ENCODE peak calls at places on chromosomes 3 and 15, in four cellular contexts. R, H, F and N are unnamed samples.

GRCh38 chr15:63369766-63370165 is 11.9 kb downstream of the CA12 start:
- DNase-seq in F (no peak), H (no peak), R (no peak), N (no peak)

GRCh38 chr15:73856458-73857192 is 16.7 kb upstream of the TBC1D21 start:
- DNase-seq in H (peak; percentile 27), R (no peak), F (no peak), N (no peak)

GRCh38 chr3:195072916-195073564 is 197.9 kb downstream of the XXYLT1 start:
- DNase-seq in F (no peak), R (no peak), H (no peak), N (no peak)

GRCh38 chr15:37223089-37223488 is 122.7 kb upstream of the MEIS2 start:
- DNase-seq in H (no peak), R (no peak), F (no peak), N (no peak)

GRCh38 chr15:29097168-29097567 is 172.5 kb downstream of the NSMCE3 start:
- DNase-seq in F (no peak), H (no peak), R (no peak), N (no peak)

GRCh38 chr15:71800835-71801745 is 9.3 kb upstream of the NR2E3 start:
- DNase-seq in F (peak; percentile 57), H (peak; percentile 72), R (no peak), N (peak; percentile 46)

GRCh38 chr15:45198337-45199135 is 10.8 kb upstream of the SHF start:
- DNase-seq in H (peak; percentile 74), F (peak; percentile 94), R (peak; percentile 98), N (peak; percentile 90)

GRCh38 chr15:55337160-55337559 is 18.1 kb downstream of the PIGB start:
- DNase-seq in H (no peak), F (no peak), R (no peak), N (no peak)

GRCh38 chr3:183244981-183245476 is 8.0 kb upstream of the B3GNT5 start:
- DNase-seq in H (no peak), R (no peak), F (no peak), N (no peak)

GRCh38 chr3:37324752-37325407 is 150.5 kb upstream of the LRRFIP2 start:
- DNase-seq in R (no peak), H (no peak), F (no peak), N (no peak)

GRCh38 chr3:48406443-48407431 is 23.1 kb downstream of the PLXNB1 start:
- DNase-seq in H (peak; percentile 9), F (no peak), R (no peak), N (no peak)

GRCh38 chr15:35624881-35625280 is 78.9 kb upstream of the DPH6 start:
- DNase-seq in F (no peak), R (no peak), H (no peak), N (no peak)

GRCh38 chr3:185215873-185216586 is 37.8 kb downstream of the EHHADH start:
- DNase-seq in R (no peak), H (peak; percentile 22), F (peak; percentile 32), N (no peak)

GRCh38 chr3:46862689-46863020 is 589 bp downstream of the MYL3 start:
- DNase-seq in H (no peak), F (no peak), R (no peak), N (no peak)

GRCh38 chr15:96264801-96265515 is 65.5 kb upstream of the NR2F2 start:
- DNase-seq in R (no peak), H (no peak), F (peak; percentile 59), N (no peak)

GRCh38 chr3:98732239-98733054 is 30.7 kb upstream of the ST3GAL6 start:
- DNase-seq in R (no peak), H (peak; percentile 79), F (no peak), N (peak; percentile 65)

GRCh38 chr3:9946112-9947024 is 5.8 kb downstream of the PRRT3 start:
- DNase-seq in R (no peak), F (no peak), H (peak; percentile 89), N (peak; percentile 86)

GRCh38 chr3:33001889-33002288 is 50.4 kb downstream of the CCR4 start:
- DNase-seq in F (no peak), R (no peak), H (no peak), N (no peak)

GRCh38 chr3:177193706-177194268 is 3.5 kb downstream of the TBL1XR1 start:
- DNase-seq in R (no peak), H (no peak), F (no peak), N (no peak)

GRCh38 chr3:188362405-188362831 is 208.5 kb downstream of the LPP start:
- DNase-seq in H (no peak), F (no peak), R (no peak), N (no peak)

GRCh38 chr15:48250640-48251076 is 44.6 kb downstream of the SLC12A1 start:
- DNase-seq in F (peak; percentile 49), H (peak; percentile 58), R (peak; percentile 17), N (peak; percentile 28)

GRCh38 chr15:54502416-54503075 is 524.3 kb downstream of the UNC13C start:
- DNase-seq in R (no peak), H (no peak), F (no peak), N (no peak)

GRCh38 chr3:140035856-140036255 is 100.9 kb downstream of the CLSTN2 start:
- DNase-seq in H (no peak), R (no peak), F (no peak), N (no peak)

GRCh38 chr3:189355481-189356201 is 183.9 kb downstream of the TPRG1 start:
- DNase-seq in H (no peak), F (no peak), R (no peak), N (no peak)

DNA sequence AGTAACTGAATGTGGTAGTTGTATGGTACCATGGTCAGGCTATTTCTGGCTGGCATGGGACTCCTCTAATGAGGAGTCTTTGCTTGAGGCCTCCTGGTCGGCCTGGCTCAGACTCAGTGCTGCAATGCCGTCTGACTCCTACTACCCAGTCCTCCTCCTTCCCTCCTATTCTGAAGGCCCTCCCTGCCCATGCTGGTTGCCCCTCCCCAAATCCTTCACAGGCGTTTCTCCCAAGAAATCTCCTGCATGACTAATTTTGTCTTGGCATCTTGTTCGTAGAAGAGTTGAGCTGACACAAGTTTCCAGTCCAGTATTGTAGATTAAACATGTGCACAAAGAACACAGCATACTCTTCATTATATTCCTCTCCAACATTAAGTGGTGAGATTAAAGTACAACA is 115.5 kb downstream of the NFKBIZ start:
- DNase-seq in F (no peak), R (no peak), H (no peak), N (peak; percentile 15)
- TF ChIP-seq USF1 in F (no peak), R (no peak), H (no peak), N (no peak)

GRCh38 chr3:73513260-73513659 is 111.5 kb downstream of the PDZRN3 start:
- DNase-seq in H (no peak), F (no peak), R (no peak), N (no peak)
- TF ChIP-seq USF1 in H (no peak), F (no peak), R (no peak), N (no peak)

GRCh38 chr3:126748701-126749546 is 44.9 kb downstream of the CHCHD6 start:
- DNase-seq in H (peak; percentile 75), F (no peak), R (no peak), N (no peak)

GRCh38 chr3:126745760-126746394 is 41.8 kb downstream of the CHCHD6 start:
- DNase-seq in R (no peak), H (no peak), F (no peak), N (no peak)

GRCh38 chr3:126743781-126744180 is 39.7 kb downstream of the CHCHD6 start:
- DNase-seq in R (no peak), F (no peak), H (no peak), N (no peak)

GRCh38 chr3:126747768-126748167 is 43.7 kb downstream of the CHCHD6 start:
- DNase-seq in H (no peak), F (no peak), R (no peak), N (no peak)

DNA sequence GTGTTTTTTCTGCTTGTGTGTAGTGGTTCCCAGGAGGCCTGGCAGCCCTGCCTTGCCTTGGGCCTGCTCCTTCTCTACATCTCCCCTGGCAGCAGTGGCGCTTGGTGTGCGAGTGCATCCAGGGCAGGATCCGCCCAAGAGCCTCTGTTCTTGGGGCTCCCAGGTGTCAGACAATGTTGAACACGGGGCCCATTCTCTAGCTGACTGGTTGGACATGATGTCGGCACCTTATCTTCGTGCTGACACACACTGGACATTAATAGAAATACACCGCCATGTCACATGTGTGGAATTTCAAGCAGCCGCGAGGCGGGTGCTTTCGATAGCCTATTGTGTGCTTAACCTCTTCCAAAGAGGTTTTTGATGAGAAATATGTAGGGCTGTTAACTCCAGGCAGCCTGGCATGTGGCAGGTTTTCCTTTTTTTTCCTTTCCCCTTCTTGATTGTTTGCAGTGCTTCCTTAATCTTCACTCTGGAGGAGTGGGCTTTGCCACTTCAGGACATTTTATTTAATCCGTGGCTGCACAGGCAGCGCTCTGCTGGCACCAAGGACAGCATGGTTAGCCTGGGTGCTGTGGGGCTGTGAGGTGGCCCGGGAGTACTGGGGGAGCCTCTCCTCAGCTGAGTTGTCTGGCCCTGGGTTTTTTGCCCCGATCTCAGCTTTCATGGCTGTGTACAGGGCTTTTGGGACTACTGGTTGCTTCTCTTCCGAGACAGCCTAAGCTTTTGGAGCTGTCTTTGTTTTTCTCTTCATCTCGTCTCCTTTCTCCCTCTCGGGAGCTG is 42.5 kb downstream of the CHCHD6 start:
- DNase-seq in F (peak; percentile 64), R (no peak), H (peak; percentile 43), N (no peak)
- TF ChIP-seq USF1 in F (no peak), R (no peak), H (no peak), N (no peak)

GRCh38 chr3:115602194-115602593 is 21.1 kb upstream of the GAP43 start:
- DNase-seq in F (no peak), H (no peak), R (no peak), N (no peak)

GRCh38 chr3:115595611-115596010 is 27.7 kb upstream of the GAP43 start:
- DNase-seq in R (no peak), H (no peak), F (peak; percentile 1), N (no peak)

DNA sequence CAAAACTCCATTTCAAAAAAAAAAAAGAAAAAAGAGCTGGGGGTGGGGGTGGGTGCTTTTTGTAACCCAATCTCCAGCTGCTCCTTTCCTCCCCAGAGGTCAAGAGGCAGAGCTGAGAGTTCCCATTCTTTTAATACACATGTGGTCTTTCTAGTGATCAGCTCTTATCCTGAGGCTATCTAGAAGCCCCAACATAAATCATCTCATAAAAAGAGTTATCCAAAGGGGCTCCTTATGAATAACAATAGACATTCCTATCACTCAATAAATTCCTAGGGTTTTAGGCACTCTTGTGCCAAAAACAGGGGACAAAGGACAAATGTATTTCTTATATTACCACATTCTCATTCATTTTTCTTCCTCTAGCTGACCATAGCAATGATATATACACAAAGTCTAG is 25.1 kb upstream of the GAP43 start:
- DNase-seq in F (no peak), H (no peak), R (no peak), N (no peak)
- TF ChIP-seq USF1 in F (no peak), H (no peak), R (no peak), N (no peak)

GRCh38 chr3:172391592-172392302 is 56.5 kb downstream of the GHSR start:
- DNase-seq in H (no peak), R (no peak), F (peak; percentile 79), N (no peak)
- TF ChIP-seq USF1 in H (no peak), R (no peak), F (no peak), N (no peak)

GRCh38 chr3:39941941-39942340 is 132.5 kb downstream of the MYRIP start:
- DNase-seq in R (no peak), H (no peak), F (no peak), N (no peak)
- TF ChIP-seq USF1 in R (no peak), H (no peak), F (no peak), N (no peak)

DNA sequence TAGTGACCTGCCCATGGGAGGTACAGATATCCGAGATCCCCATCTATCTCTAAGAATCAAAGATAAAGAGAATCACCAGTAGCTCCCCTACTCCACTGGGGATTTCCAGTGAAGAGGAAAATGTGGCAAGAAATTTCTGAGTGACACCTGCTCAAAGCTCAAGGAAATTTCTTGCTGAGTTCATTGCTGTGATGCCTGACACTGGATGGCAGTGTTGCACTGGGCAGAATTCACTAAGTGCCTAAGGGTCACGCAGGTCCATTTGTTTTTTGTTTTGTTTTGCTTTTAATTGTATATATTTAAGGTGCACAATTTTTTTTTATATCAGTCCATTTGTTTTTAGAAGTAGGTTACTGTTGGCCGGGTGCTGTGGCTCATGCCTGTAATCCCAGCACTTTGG is 109.5 kb upstream of the KCNAB1 start:
- DNase-seq in H (no peak), F (peak; percentile 40), R (no peak), N (peak; percentile 31)
- TF ChIP-seq USF1 in H (no peak), F (no peak), R (no peak), N (no peak)